ENCODE peak calls at places on chromosome 5, in four cellular contexts. One of them, this sample, is unnamed.

GRCh38 chr5:104942735-104943134 is 1380.1 kb upstream of the NUDT12 start:
- DNase-seq in endothelial cell: no peak
- DNase-seq in caudate nucleus: no peak
- DNase-seq in choroid plexus epithelial cell: no peak
- DNase-seq in this sample: peak

GRCh38 chr5:76715734-76716455 is at the start of gene F2R:
- DNase-seq in caudate nucleus: no peak
- DNase-seq in endothelial cell: peak
- DNase-seq in choroid plexus epithelial cell: peak
- DNase-seq in this sample: peak

GRCh38 chr5:95746194-95746593 is 15.1 kb downstream of the RHOBTB3 start:
- DNase-seq in caudate nucleus: no peak
- DNase-seq in endothelial cell: no peak
- DNase-seq in choroid plexus epithelial cell: no peak
- DNase-seq in this sample: no peak

GRCh38 chr5:119393746-119394145 is 37.9 kb downstream of the TNFAIP8 start:
- DNase-seq in endothelial cell: no peak
- DNase-seq in caudate nucleus: no peak
- DNase-seq in choroid plexus epithelial cell: peak
- DNase-seq in this sample: no peak

GRCh38 chr5:179467441-179467840 is 82.9 kb upstream of the RUFY1 start:
- DNase-seq in endothelial cell: no peak
- DNase-seq in caudate nucleus: no peak
- DNase-seq in choroid plexus epithelial cell: no peak
- DNase-seq in this sample: no peak

GRCh38 chr5:150412319-150413175 is at the start of gene CD74:
- DNase-seq in caudate nucleus: no peak
- DNase-seq in choroid plexus epithelial cell: peak
- DNase-seq in endothelial cell: peak
- DNase-seq in this sample: peak

GRCh38 chr5:98454904-98455303 is 318.6 kb upstream of the RGMB start:
- DNase-seq in choroid plexus epithelial cell: peak
- DNase-seq in endothelial cell: no peak
- DNase-seq in caudate nucleus: no peak
- DNase-seq in this sample: peak

GRCh38 chr5:122906768-122907167 is 61.4 kb downstream of the SNX24 start:
- DNase-seq in endothelial cell: no peak
- DNase-seq in caudate nucleus: no peak
- DNase-seq in choroid plexus epithelial cell: no peak
- DNase-seq in this sample: peak

This sample was measured in fibroblast of villous mesenchyme.